ENCODE peak calls at places on chromosomes 12 and 14, in eight cellular contexts. W, J, V, L, T, R, M and A are unnamed samples.

GRCh38 chr12:24389394-24389793 is 439.9 kb upstream of the SOX5 start:
- DNase-seq in W (no peak), J (no peak), V (no peak), L (no peak), T (no peak), R (no peak), M (no peak), A (no peak)

GRCh38 chr12:92844147-92844763 is 84.8 kb downstream of the EEA1 start:
- DNase-seq in W (no peak), J (no peak), V (no peak), L (no peak), T (no peak), R (no peak), M (no peak), A (no peak)

GRCh38 chr14:95998656-95999055 is 40.5 kb upstream of the C14orf132 start:
- DNase-seq in W (no peak), J (no peak), V (no peak), L (no peak), T (no peak), R (peak; percentile 73), M (no peak), A (no peak)

GRCh38 chr14:24890716-24891115 is 159.2 kb downstream of the STXBP6 start:
- DNase-seq in W (no peak), J (no peak), V (no peak), L (no peak), T (no peak), R (no peak), M (no peak), A (no peak)

GRCh38 chr12:130334937-130335336 is 2.8 kb upstream of the PIWIL1 start:
- DNase-seq in W (no peak), J (peak; percentile 60), V (no peak), L (no peak), T (peak; percentile 78), R (no peak), M (no peak), A (peak; percentile 46)

GRCh38 chr12:27331927-27332324 is 710 bp upstream of the BMAL2 start:
- DNase-seq in W (no peak), J (no peak), V (no peak), L (no peak), T (no peak), R (peak; percentile 46), M (no peak), A (no peak)

GRCh38 chr12:119008691-119009221 is 27.4 kb downstream of the SRRM4 start:
- DNase-seq in W (no peak), J (peak; percentile 45), V (peak; percentile 25), L (no peak), T (peak; percentile 72), R (no peak), M (no peak), A (no peak)

GRCh38 chr12:7345232-7345631 is 41.4 kb downstream of the ACSM4 start:
- DNase-seq in W (no peak), J (no peak), V (no peak), L (no peak), T (no peak), R (no peak), M (no peak), A (no peak)

GRCh38 chr12:8156845-8157244 is at the start of gene ZNF705A:
- DNase-seq in W (no peak), J (no peak), V (no peak), L (no peak), T (no peak), R (peak; percentile 51), M (no peak), A (peak; percentile 63)

GRCh38 chr12:106251636-106252035 is 3.8 kb upstream of the CKAP4 start:
- DNase-seq in W (no peak), J (no peak), V (no peak), L (no peak), T (peak; percentile 55), R (peak; percentile 61), M (no peak), A (no peak)

GRCh38 chr12:98471085-98471484 is 44.3 kb upstream of the TMPO start:
- DNase-seq in W (peak; percentile 45), J (no peak), V (no peak), L (no peak), T (peak; percentile 24), R (no peak), M (no peak), A (no peak)

GRCh38 chr12:93176166-93176565 is 201.6 kb upstream of the NUDT4 start:
- DNase-seq in W (no peak), J (no peak), V (no peak), L (no peak), T (no peak), R (peak; percentile 76), M (no peak), A (no peak)

GRCh38 chr12:103799504-103800251 is 41.4 kb downstream of the NT5DC3 start:
- DNase-seq in W (peak; percentile 39), J (no peak), V (no peak), L (no peak), T (peak; percentile 30), R (peak; percentile 50), M (no peak), A (peak; percentile 95)

GRCh38 chr12:95195122-95195521 is 22.1 kb downstream of the FGD6 start:
- DNase-seq in W (no peak), J (peak; percentile 55), V (no peak), L (no peak), T (no peak), R (no peak), M (no peak), A (no peak)

GRCh38 chr12:77947326-77947725 is 116.6 kb downstream of the NAV3 start:
- DNase-seq in W (no peak), J (no peak), V (no peak), L (no peak), T (no peak), R (peak; percentile 72), M (no peak), A (no peak)

GRCh38 chr14:77599894-77600293 is 16.5 kb downstream of the SPTLC2 start:
- DNase-seq in W (no peak), J (no peak), V (no peak), L (no peak), T (no peak), R (no peak), M (no peak), A (no peak)

GRCh38 chr14:77603031-77603430 is 13.4 kb downstream of the SPTLC2 start:
- DNase-seq in W (no peak), J (no peak), V (no peak), L (no peak), T (no peak), R (no peak), M (no peak), A (no peak)

GRCh38 chr14:77593501-77593911 is 22.9 kb downstream of the SPTLC2 start:
- DNase-seq in W (no peak), J (no peak), V (no peak), L (no peak), T (no peak), R (peak; percentile 34), M (no peak), A (peak; percentile 76)

GRCh38 chr14:77601846-77602609 is 14.4 kb downstream of the SPTLC2 start:
- DNase-seq in W (no peak), J (no peak), V (no peak), L (no peak), T (no peak), R (peak; percentile 28), M (no peak), A (no peak)

GRCh38 chr14:77598366-77599050 is 17.9 kb downstream of the SPTLC2 start:
- DNase-seq in W (no peak), J (no peak), V (no peak), L (no peak), T (no peak), R (no peak), M (no peak), A (no peak)
- H3K27ac ChIP-seq in W (no peak overlapping the region), J (no peak overlapping the region), V (peak overlapping the region; percentile 20), L (no peak overlapping the region), T (no peak overlapping the region), R (no peak overlapping the region), M (no peak overlapping the region), A (no peak overlapping the region)

GRCh38 chr14:22561661-22562579 is 27.1 kb downstream of the DAD1 start:
- DNase-seq in W (no peak), J (no peak), V (no peak), L (no peak), T (no peak), R (no peak), M (no peak), A (no peak)
- H3K4me1 ChIP-seq in W (peaks cover 64% of the 10 kb centered on the region), J (no peaks in the 10 kb centered on the region), V (peaks cover 83% of the 10 kb centered on the region), L (peaks cover 94% of the 10 kb centered on the region), T (peaks cover 11% of the 10 kb centered on the region), R (no peaks in the 10 kb centered on the region), M (peaks cover 66% of the 10 kb centered on the region), A (no peaks in the 10 kb centered on the region)

GRCh38 chr12:120098756-120099470 is 17.6 kb downstream of the RAB35 start:
- DNase-seq in W (no peak), J (no peak), V (no peak), L (no peak), T (no peak), R (no peak), M (no peak), A (no peak)

GRCh38 chr12:120101617-120102016 is 14.9 kb downstream of the RAB35 start:
- DNase-seq in W (no peak), J (no peak), V (peak; percentile 54), L (no peak), T (no peak), R (no peak), M (no peak), A (no peak)

GRCh38 chr12:120101182-120101581 is 15.4 kb downstream of the RAB35 start:
- DNase-seq in W (no peak), J (no peak), V (peak; percentile 46), L (no peak), T (no peak), R (no peak), M (no peak), A (no peak)

GRCh38 chr12:120099738-120100137 is 16.8 kb downstream of the RAB35 start:
- DNase-seq in W (no peak), J (no peak), V (no peak), L (no peak), T (no peak), R (no peak), M (no peak), A (no peak)

DNA sequence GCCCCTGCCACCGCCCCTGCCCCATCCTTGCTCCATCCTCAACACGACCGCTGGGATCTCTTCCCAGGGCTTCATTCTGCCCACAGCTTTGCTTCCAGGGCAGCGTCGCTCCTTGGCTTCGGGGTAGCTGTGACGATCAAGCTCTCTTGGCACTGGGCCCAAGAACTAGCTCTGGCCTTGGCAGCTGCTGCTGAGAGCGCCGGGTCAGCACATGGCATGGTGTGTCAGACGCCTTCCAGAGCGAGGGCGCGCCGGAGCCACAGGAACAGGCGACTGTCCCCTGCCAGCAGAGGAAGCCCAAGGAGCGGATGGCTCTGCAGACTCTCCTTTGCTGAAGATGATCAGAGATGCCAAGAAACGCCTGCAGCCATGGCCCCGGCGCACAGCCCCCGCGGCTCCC is 15.9 kb downstream of the RAB35 start:
- DNase-seq in W (peak; percentile 78), J (no peak), V (peak; percentile 76), L (peak; percentile 70), T (no peak), R (peak; percentile 73), M (no peak), A (no peak)
- H3K27ac ChIP-seq in W (no peak overlapping the region), J (no peak overlapping the region), V (peak overlapping the region; percentile 5), L (peak overlapping the region; percentile 54), T (no peak overlapping the region), R (no peak overlapping the region), M (no peak overlapping the region), A (no peak overlapping the region)

GRCh38 chr12:15982921-15983320 is 71.8 kb downstream of the DERA start:
- DNase-seq in W (no peak), J (no peak), V (no peak), L (no peak), T (no peak), R (peak; percentile 10), M (no peak), A (no peak)
- H3K4me1 ChIP-seq in W (peaks cover 46% of the 10 kb centered on the region), J (peaks cover 1% of the 10 kb centered on the region), V (peaks cover 8% of the 10 kb centered on the region), L (peaks cover 15% of the 10 kb centered on the region), T (peaks cover 31% of the 10 kb centered on the region), R (peaks cover 56% of the 10 kb centered on the region), M (peaks cover 28% of the 10 kb centered on the region), A (peaks cover 16% of the 10 kb centered on the region)

GRCh38 chr12:40137252-40137651 is 31.4 kb upstream of the SLC2A13 start:
- DNase-seq in W (no peak), J (no peak), V (no peak), L (no peak), T (no peak), R (peak; percentile 58), M (no peak), A (peak; percentile 85)
- H3K27ac ChIP-seq in W (no peak overlapping the region), J (no peak overlapping the region), V (no peak overlapping the region), L (no peak overlapping the region), T (no peak overlapping the region), R (no peak overlapping the region), M (no peak overlapping the region), A (no peak overlapping the region)